ENCODE peak calls at places on chromosome 17, in nine cellular contexts. Z is stimulated activated CD4-positive, alpha-beta T cell treated with anti-CD3 and anti-CD28 coated beads, Interleukin-1b, Interleukin-23, amount 100 ng/mL, for 4 hours; U is neuronal stem cell; M is thoracic aorta; V is activated CD4-positive, alpha-beta T cell treated with anti-CD3 and anti-CD28 coated beads for 4 hours; N is BJ; O is activated gamma-delta T cell treated with Interleukin-2 at 50 U/mL for 16 hours; R is PC-3; T is Calu3. A is an unnamed sample.

GRCh38 chr17:34519286-34519685 is 60.1 kb upstream of the TMEM132E start:
- DNase-seq in U (peak), T (peak), V (no peak), N (no peak), M (no peak), R (no peak), Z (no peak), O (no peak), A (no peak)

GRCh38 chr17:66438101-66438500 is 135.7 kb downstream of the PRKCA start:
- DNase-seq in V (no peak), N (no peak), O (no peak), R (no peak), T (no peak), M (no peak), Z (no peak), U (no peak), A (no peak)

GRCh38 chr17:57436565-57436964 is 180.2 kb downstream of the MSI2 start:
- DNase-seq in Z (no peak), R (no peak), M (no peak), O (no peak), V (no peak), T (no peak), N (no peak), U (no peak), A (no peak)

GRCh38 chr17:70230883-70231282 is 61.6 kb downstream of the KCNJ2 start:
- DNase-seq in Z (no peak), T (no peak), M (no peak), N (no peak), R (no peak), O (no peak), U (no peak), V (no peak), A (no peak)

GRCh38 chr17:17387461-17388362 is 84.5 kb downstream of the NT5M start:
- DNase-seq in U (no peak), O (no peak), V (no peak), T (peak), R (peak), N (no peak), M (no peak), Z (no peak), A (no peak)

GRCh38 chr17:79814966-79815835 is 18.3 kb upstream of the CBX8 start:
- DNase-seq in T (peak), N (no peak), R (peak), U (no peak), M (no peak), Z (no peak), V (no peak), O (no peak), A (no peak)

GRCh38 chr17:58377005-58377660 is 25.1 kb upstream of the SUPT4H1 start:
- DNase-seq in N (no peak), M (no peak), V (no peak), O (no peak), Z (no peak), T (peak), R (peak), U (no peak), A (no peak)

GRCh38 chr17:61409301-61410099 is 9.9 kb downstream of the TBX2 start:
- DNase-seq in O (no peak), T (peak), V (no peak), N (no peak), Z (no peak), R (peak), M (no peak), U (no peak), A (peak)

GRCh38 chr17:22301353-22301745 is 609.0 kb downstream of the KCNJ18 start:
- DNase-seq in V (no peak), T (no peak), R (no peak), N (no peak), U (no peak), Z (no peak), M (no peak), O (no peak), A (no peak)

GRCh38 chr17:7444682-7445010 is 215 bp upstream of the CHRNB1 start:
- DNase-seq in M (no peak), U (no peak), V (no peak), Z (no peak), O (no peak), T (no peak), R (no peak), N (no peak), A (no peak)

GRCh38 chr17:27754549-27754948 is 45.8 kb downstream of the NOS2 start:
- DNase-seq in R (no peak), O (no peak), N (no peak), Z (no peak), M (no peak), U (no peak), T (no peak), V (no peak), A (no peak)

GRCh38 chr17:4852504-4853075 is 19.4 kb downstream of the MINK1 start:
- DNase-seq in T (peak), R (peak), U (no peak), Z (no peak), M (no peak), O (no peak), V (no peak), N (no peak), A (peak)

GRCh38 chr17:69596141-69596540 is 181.6 kb downstream of the MAP2K6 start:
- DNase-seq in U (no peak), V (no peak), Z (no peak), R (no peak), O (no peak), M (no peak), N (no peak), T (no peak), A (no peak)

GRCh38 chr17:77644981-77645380 is 313.5 kb upstream of the TNRC6C start:
- DNase-seq in O (peak), M (no peak), R (no peak), U (no peak), Z (no peak), T (no peak), V (peak), N (no peak), A (no peak)

GRCh38 chr17:2111691-2112090 is 56.8 kb downstream of the HIC1 start:
- DNase-seq in Z (no peak), N (no peak), V (no peak), O (no peak), R (peak), T (peak), M (no peak), U (no peak), A (no peak)

GRCh38 chr17:53390575-53390974 is 432.2 kb upstream of the KIF2B start:
- DNase-seq in V (no peak), Z (no peak), T (no peak), O (no peak), N (no peak), M (no peak), U (no peak), R (no peak), A (no peak)

GRCh38 chr17:47895254-47895855 is 681 bp upstream of the SP2 start:
- DNase-seq in V (no peak), M (no peak), Z (no peak), T (no peak), N (no peak), R (peak), O (no peak), U (no peak), A (no peak)

GRCh38 chr17:13777003-13777402 is 175.3 kb upstream of the HS3ST3A1 start:
- DNase-seq in M (no peak), T (no peak), Z (no peak), N (no peak), V (no peak), U (no peak), O (no peak), R (no peak), A (no peak)

GRCh38 chr17:60926466-60927183 is 249.0 kb downstream of the BCAS3 start:
- DNase-seq in M (no peak), N (no peak), Z (no peak), O (no peak), T (no peak), V (no peak), R (peak), U (no peak), A (no peak)

GRCh38 chr17:74457146-74457819 is 9.2 kb upstream of the CD300A start:
- DNase-seq in T (peak), Z (peak), M (peak), V (peak), U (peak), R (peak), N (no peak), O (peak), A (peak)

GRCh38 chr17:43020789-43021738 is 1.1 kb downstream of the VAT1 start:
- DNase-seq in O (peak), N (no peak), M (no peak), T (peak), V (peak), R (peak), U (peak), Z (no peak), A (peak)

GRCh38 chr17:427327-427726 is 74.7 kb upstream of the RPH3AL start:
- DNase-seq in R (no peak), V (no peak), M (no peak), Z (no peak), T (no peak), O (no peak), U (no peak), N (no peak), A (no peak)

GRCh38 chr17:57528084-57528451 is 217.0 kb downstream of the CCDC182 start:
- DNase-seq in N (no peak), O (no peak), V (no peak), M (no peak), U (no peak), Z (no peak), T (no peak), R (no peak), A (no peak)

GRCh38 chr17:56798916-56799315 is 34.8 kb downstream of the C17orf67 start:
- DNase-seq in T (no peak), Z (no peak), N (no peak), U (peak), R (no peak), V (no peak), M (no peak), O (no peak), A (peak)

GRCh38 chr17:45225964-45226530 is 4.4 kb downstream of the FMNL1 start:
- DNase-seq in V (peak), R (no peak), T (no peak), M (peak), U (no peak), N (no peak), O (peak), Z (peak), A (no peak)

GRCh38 chr17:9644910-9645751 is at the start of gene USP43:
- DNase-seq in U (peak), R (peak), T (peak), M (no peak), Z (peak), V (no peak), N (no peak), O (peak), A (peak)

GRCh38 chr17:7254511-7254910 is 2.5 kb downstream of the ELP5 start:
- DNase-seq in V (no peak), O (no peak), T (no peak), M (no peak), Z (no peak), U (no peak), N (no peak), R (no peak), A (no peak)

GRCh38 chr17:76623271-76624146 is 20.0 kb downstream of the ST6GALNAC1 start:
- DNase-seq in T (peak), N (peak), O (peak), R (peak), U (peak), V (peak), M (peak), Z (peak), A (no peak)

GRCh38 chr17:45770632-45771472 is 13.3 kb upstream of the CRHR1 start:
- DNase-seq in R (no peak), N (no peak), Z (no peak), U (peak), O (no peak), V (no peak), M (no peak), T (no peak), A (no peak)

A was measured in NCI-H226.